ENCODE peak calls at places on chromosomes 13 and 19, in eight cellular contexts. F is GM12865; B is CD8-positive, alpha-beta T cell; E is neural crest cell; Q is fibroblast of villous mesenchyme; V is IMR-90; G is GM13976; R is BE2C. M is an unnamed sample.

GRCh38 chr19:40341601-40342482 is 6.4 kb downstream of the C19orf47 start:
- DNase-seq in F (no peak), B (no peak), E (no peak), Q (no peak), V (no peak), G (no peak), R (no peak), M (no peak)

GRCh38 chr13:109271991-109272454 is 514.4 kb downstream of the IRS2 start:
- DNase-seq in F (no peak), B (no peak), E (no peak), Q (peak), V (no peak), G (no peak), R (peak), M (no peak)

GRCh38 chr19:54478677-54479266 is 5.7 kb upstream of the CDC42EP5 start:
- DNase-seq in F (peak), B (no peak), E (peak), Q (peak), V (peak), G (peak), R (no peak), M (no peak)

GRCh38 chr13:28653111-28653510 is 5.8 kb upstream of the POMP start:
- DNase-seq in F (no peak), B (no peak), E (no peak), Q (no peak), V (no peak), G (no peak), R (no peak), M (no peak)

GRCh38 chr13:22455036-22455435 is 725.7 kb upstream of the SGCG start:
- DNase-seq in F (no peak), B (no peak), E (no peak), Q (no peak), V (no peak), G (no peak), R (no peak), M (no peak)

GRCh38 chr13:40764587-40765403 is 6.2 kb downstream of the MRPS31 start:
- DNase-seq in F (peak), B (no peak), E (no peak), Q (no peak), V (no peak), G (no peak), R (no peak), M (no peak)

GRCh38 chr13:77345150-77345780 is 18.4 kb upstream of the MYCBP2 start:
- DNase-seq in F (peak), B (no peak), E (no peak), Q (no peak), V (no peak), G (no peak), R (no peak), M (no peak)

GRCh38 chr13:36288794-36289391 is 8.7 kb downstream of the CCDC169 start:
- DNase-seq in F (no peak), B (no peak), E (no peak), Q (no peak), V (no peak), G (no peak), R (no peak), M (no peak)

GRCh38 chr19:36008336-36008978 is at the start of gene SYNE4:
- DNase-seq in F (no peak), B (no peak), E (no peak), Q (no peak), V (no peak), G (no peak), R (no peak), M (no peak)

GRCh38 chr19:55490478-55491436 is 2.5 kb downstream of the SSC5D start:
- DNase-seq in F (no peak), B (no peak), E (no peak), Q (no peak), V (no peak), G (no peak), R (peak), M (no peak)

GRCh38 chr13:97879646-97880297 is 73.7 kb upstream of the IPO5 start:
- DNase-seq in F (no peak), B (no peak), E (no peak), Q (peak), V (peak), G (no peak), R (no peak), M (no peak)

GRCh38 chr13:31850041-31850440 is 110.7 kb downstream of the RXFP2 start:
- DNase-seq in F (no peak), B (no peak), E (no peak), Q (no peak), V (no peak), G (no peak), R (no peak), M (no peak)

GRCh38 chr13:39858794-39859193 is 203.3 kb downstream of the COG6 start:
- DNase-seq in F (no peak), B (no peak), E (no peak), Q (no peak), V (no peak), G (no peak), R (no peak), M (no peak)

GRCh38 chr19:47729468-47729798 is 15.9 kb upstream of the NOP53 start:
- DNase-seq in F (no peak), B (no peak), E (no peak), Q (peak), V (peak), G (no peak), R (no peak), M (no peak)

GRCh38 chr19:38952395-38953165 is 21.8 kb downstream of the MRPS12 start:
- DNase-seq in F (peak), B (no peak), E (peak), Q (no peak), V (peak), G (peak), R (peak), M (no peak)

GRCh38 chr13:19181021-19181620 is 503 bp downstream of the TUBA3C start:
- DNase-seq in F (no peak), B (peak), E (no peak), Q (no peak), V (no peak), G (no peak), R (no peak), M (no peak)

GRCh38 chr13:108827637-108828036 is 198.2 kb downstream of the MYO16 start:
- DNase-seq in F (no peak), B (no peak), E (no peak), Q (no peak), V (no peak), G (no peak), R (no peak), M (no peak)

GRCh38 chr19:7921955-7922840 is 2.1 kb downstream of the SNAPC2 start:
- DNase-seq in F (no peak), B (no peak), E (no peak), Q (no peak), V (no peak), G (no peak), R (no peak), M (no peak)

GRCh38 chr19:9913237-9914000 is 22.9 kb downstream of the OLFM2 start:
- DNase-seq in F (no peak), B (no peak), E (no peak), Q (peak), V (no peak), G (peak), R (no peak), M (no peak)

GRCh38 chr13:99717959-99718674 is 216.8 kb downstream of the TM9SF2 start:
- DNase-seq in F (no peak), B (no peak), E (no peak), Q (no peak), V (no peak), G (no peak), R (no peak), M (no peak)

GRCh38 chr13:48783181-48783630 is 129.5 kb downstream of the CYSLTR2 start:
- DNase-seq in F (no peak), B (no peak), E (no peak), Q (peak), V (peak), G (no peak), R (peak), M (no peak)

GRCh38 chr13:83618966-83619365 is 263.3 kb downstream of the SLITRK1 start:
- DNase-seq in F (no peak), B (no peak), E (no peak), Q (no peak), V (no peak), G (no peak), R (no peak), M (no peak)

GRCh38 chr19:4474504-4475136 is 2.5 kb downstream of the HDGFL2 start:
- DNase-seq in F (peak), B (no peak), E (peak), Q (peak), V (peak), G (peak), R (peak), M (no peak)

GRCh38 chr19:49064029-49064629 is 489 bp downstream of the NTF4 start:
- DNase-seq in F (no peak), B (no peak), E (no peak), Q (no peak), V (no peak), G (no peak), R (no peak), M (no peak)

GRCh38 chr13:74243637-74244526 is 109.7 kb upstream of the KLF12 start:
- DNase-seq in F (no peak), B (no peak), E (no peak), Q (no peak), V (peak), G (no peak), R (no peak), M (no peak)

GRCh38 chr19:45403781-45404556 is 900 bp downstream of the PPP1R13L start:
- DNase-seq in F (peak), B (peak), E (peak), Q (peak), V (no peak), G (peak), R (peak), M (no peak)

GRCh38 chr19:17553256-17553655 is 2.2 kb upstream of the COLGALT1 start:
- DNase-seq in F (peak), B (no peak), E (no peak), Q (peak), V (peak), G (no peak), R (peak), M (no peak)

GRCh38 chr19:29554149-29554548 is 28.4 kb downstream of the VSTM2B start:
- DNase-seq in F (no peak), B (no peak), E (no peak), Q (no peak), V (no peak), G (no peak), R (no peak), M (no peak)

GRCh38 chr19:53808710-53809125 is 15.4 kb downstream of the NLRP12 start:
- DNase-seq in F (no peak), B (no peak), E (no peak), Q (peak), V (peak), G (no peak), R (no peak), M (no peak)

GRCh38 chr19:39411832-39412099 is 703 bp upstream of the PLEKHG2 start:
- DNase-seq in F (peak), B (peak), E (peak), Q (peak), V (peak), G (peak), R (peak), M (peak)

GRCh38 chr13:111947026-111947810 is 119.7 kb upstream of the SOX1 start:
- DNase-seq in F (no peak), B (peak), E (no peak), Q (no peak), V (no peak), G (no peak), R (no peak), M (no peak)

GRCh38 chr13:110415669-110416068 is 108.6 kb downstream of the COL4A2 start:
- DNase-seq in F (peak), B (no peak), E (no peak), Q (no peak), V (peak), G (no peak), R (no peak), M (no peak)
- TF ChIP-seq CTCF in F (no peak), B (no peak), E (no peak), Q (no peak), V (no peak), G (no peak), R (no peak), M (no peak)

DNA sequence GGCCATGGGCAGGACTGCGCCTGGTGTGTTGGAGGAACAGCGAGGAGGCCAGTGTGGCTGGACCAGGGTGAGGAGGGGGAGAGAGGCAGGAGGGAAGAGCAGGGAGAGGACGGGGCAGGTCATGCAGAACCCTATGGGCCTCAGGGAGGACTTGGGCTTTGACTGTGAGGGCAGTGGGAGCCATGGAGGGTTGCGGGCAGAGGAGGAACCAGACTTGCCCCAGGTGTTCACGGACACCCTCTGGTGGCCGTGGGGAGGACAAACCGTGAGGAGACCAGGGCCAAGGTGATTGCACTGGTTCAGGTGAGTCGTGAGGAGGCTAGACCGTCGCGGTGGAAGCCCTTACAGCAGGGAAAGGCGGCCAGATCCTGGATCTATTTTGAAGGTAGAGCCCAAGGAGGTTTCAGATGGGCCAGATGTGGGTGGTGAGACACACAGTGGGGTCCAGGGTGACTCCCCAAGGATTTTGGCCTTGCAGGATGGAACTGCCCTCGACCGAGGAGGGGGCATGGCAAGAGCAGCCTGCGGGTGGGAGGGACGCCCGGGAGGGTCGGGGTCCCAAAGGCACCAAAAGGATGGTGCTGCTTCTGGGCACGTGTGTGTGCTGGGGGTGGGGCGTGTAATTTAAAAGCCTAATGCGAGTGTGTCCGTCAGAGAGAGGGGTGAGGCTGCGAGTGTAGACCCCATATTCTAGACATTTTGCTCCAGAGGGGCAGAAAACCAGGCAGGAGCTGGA is 2.7 kb upstream of the REXO1 start:
- DNase-seq in F (no peak), B (no peak), E (no peak), Q (no peak), V (no peak), G (no peak), R (no peak), M (no peak)
- TF ChIP-seq CTCF in F (peak), B (no peak), E (no peak), Q (no peak), V (peak), G (peak), R (peak), M (peak)

GRCh38 chr19:31263317-31263716 is 85.9 kb downstream of the TSHZ3 start:
- DNase-seq in F (no peak), B (no peak), E (no peak), Q (no peak), V (no peak), G (no peak), R (no peak), M (no peak)
- TF ChIP-seq CTCF in F (no peak), B (no peak), E (no peak), Q (no peak), V (no peak), G (no peak), R (no peak), M (no peak)

GRCh38 chr19:3275583-3276340 is 51.3 kb downstream of the CELF5 start:
- DNase-seq in F (peak), B (peak), E (peak), Q (peak), V (peak), G (peak), R (peak), M (peak)
- TF ChIP-seq CTCF in F (no peak), B (peak), E (peak), Q (no peak), V (no peak), G (no peak), R (no peak), M (no peak)

GRCh38 chr19:46412983-46413261 is 442 bp downstream of the CCDC8 start:
- DNase-seq in F (no peak), B (no peak), E (no peak), Q (no peak), V (no peak), G (no peak), R (no peak), M (no peak)

GRCh38 chr19:46410205-46411087 is 2.9 kb downstream of the CCDC8 start:
- DNase-seq in F (no peak), B (no peak), E (no peak), Q (no peak), V (no peak), G (no peak), R (no peak), M (no peak)

GRCh38 chr19:46413262-46414031 is at the start of gene CCDC8:
- DNase-seq in F (no peak), B (no peak), E (peak), Q (peak), V (peak), G (no peak), R (no peak), M (no peak)

GRCh38 chr19:46411088-46412033 is 2.0 kb downstream of the CCDC8 start:
- DNase-seq in F (no peak), B (no peak), E (no peak), Q (no peak), V (no peak), G (no peak), R (no peak), M (no peak)

GRCh38 chr19:46412034-46412982 is 1.1 kb downstream of the CCDC8 start:
- DNase-seq in F (no peak), B (no peak), E (no peak), Q (no peak), V (no peak), G (no peak), R (no peak), M (no peak)
- TF ChIP-seq CTCF in F (no peak), B (no peak), E (no peak), Q (peak), V (no peak), G (no peak), R (no peak), M (no peak)

DNA sequence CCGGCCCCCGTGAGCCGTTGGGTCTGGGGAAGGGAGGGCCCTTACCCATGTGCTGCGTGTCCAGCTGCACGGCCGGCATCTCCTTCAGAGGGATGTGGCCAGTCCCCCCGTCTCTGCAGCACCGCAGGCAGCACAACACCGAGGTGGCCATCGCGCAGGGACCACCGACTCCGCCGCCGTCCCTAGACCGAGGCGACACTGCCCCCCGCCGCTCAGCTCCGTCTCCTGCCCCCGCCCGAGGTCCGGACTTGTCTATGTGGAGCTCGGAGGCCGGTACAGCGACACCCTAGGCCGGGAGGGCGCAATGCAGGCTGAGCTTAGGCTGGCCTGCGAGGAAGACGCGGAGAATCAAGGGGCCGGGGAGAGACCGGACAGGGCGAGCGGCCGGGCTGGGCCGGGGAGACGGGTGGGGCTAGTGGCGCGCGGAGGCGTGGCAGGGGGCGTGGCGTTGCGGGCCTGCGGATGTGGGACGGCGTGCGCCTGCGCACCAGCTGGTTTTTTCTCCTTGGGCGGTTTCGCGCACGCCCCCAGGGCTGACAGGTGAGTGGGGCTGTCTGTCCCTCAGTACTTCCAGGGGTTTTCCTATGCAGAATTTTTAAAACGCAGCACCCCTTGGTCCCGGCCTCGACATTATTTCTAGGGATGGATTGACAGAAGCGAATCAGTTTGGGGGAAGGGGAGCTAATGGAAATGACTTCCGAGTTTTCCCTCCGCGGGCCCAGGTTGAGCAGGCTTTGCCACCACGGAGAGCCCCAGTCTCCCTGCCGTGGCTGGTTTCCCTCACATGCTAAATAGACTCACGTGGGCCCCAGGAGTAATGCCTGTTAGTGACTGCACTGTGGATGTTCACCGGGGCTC is at the start of gene SPRYD7:
- DNase-seq in F (peak), B (peak), E (peak), Q (peak), V (peak), G (peak), R (peak), M (peak)
- TF ChIP-seq CTCF in F (peak), B (peak), E (peak), Q (peak), V (peak), G (peak), R (peak), M (peak)

GRCh38 chr13:114076329-114076761 is 56.1 kb downstream of the RASA3 start:
- DNase-seq in F (no peak), B (no peak), E (no peak), Q (no peak), V (no peak), G (no peak), R (no peak), M (no peak)
- TF ChIP-seq CTCF in F (no peak), B (no peak), E (no peak), Q (no peak), V (no peak), G (no peak), R (no peak), M (no peak)

GRCh38 chr13:62388515-62388914 is 972.9 kb upstream of the PCDH20 start:
- DNase-seq in F (no peak), B (no peak), E (no peak), Q (no peak), V (peak), G (no peak), R (no peak), M (no peak)

DNA sequence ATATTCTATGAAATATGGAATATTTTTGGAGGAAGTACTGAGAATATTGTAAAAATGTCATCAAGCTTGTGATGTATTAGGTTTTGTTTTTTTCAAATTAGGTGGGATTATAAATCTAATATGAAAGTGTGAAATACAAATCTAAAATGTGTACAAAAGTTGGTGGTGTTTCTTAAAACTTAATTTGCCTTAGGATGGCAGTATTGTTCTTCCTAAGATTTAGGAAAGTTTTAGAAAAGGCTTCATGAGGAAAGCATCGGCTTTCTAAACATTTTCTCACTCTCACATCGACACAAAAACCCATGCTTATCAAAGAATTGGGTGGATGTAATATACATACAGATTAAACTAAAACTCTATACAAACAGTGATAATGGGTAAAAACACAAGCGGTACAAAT is 972.0 kb upstream of the PCDH20 start:
- DNase-seq in F (peak), B (no peak), E (no peak), Q (no peak), V (peak), G (no peak), R (no peak), M (no peak)
- TF ChIP-seq CTCF in F (no peak), B (no peak), E (peak), Q (no peak), V (peak), G (no peak), R (peak), M (no peak)

DNA sequence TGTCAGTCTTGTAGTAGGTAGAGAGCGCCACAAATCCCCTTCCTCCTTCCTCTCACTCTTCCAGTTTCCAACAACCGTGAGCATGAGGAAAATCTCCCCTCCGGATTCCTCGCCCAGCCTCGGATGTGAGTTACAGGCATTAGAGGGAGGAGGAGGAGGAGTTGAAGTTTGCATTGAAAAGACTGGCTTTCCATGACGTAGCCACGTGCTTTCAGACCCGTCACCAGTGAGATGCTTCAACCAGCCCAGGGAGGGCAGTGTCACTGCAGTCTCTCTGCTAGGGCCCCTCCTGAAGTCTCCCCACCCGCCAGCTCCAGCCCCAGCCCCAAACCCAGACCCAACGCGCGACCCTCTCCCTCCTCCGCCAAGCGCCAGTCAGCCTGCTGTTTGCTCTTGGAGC is 444 bp upstream of the FGF14 start:
- DNase-seq in F (no peak), B (no peak), E (peak), Q (peak), V (peak), G (peak), R (peak), M (no peak)
- TF ChIP-seq CTCF in F (no peak), B (no peak), E (no peak), Q (no peak), V (no peak), G (no peak), R (peak), M (no peak)

M was measured in GM12864.